ENCODE peak calls at places on chromosomes 5 and 9, in six cellular contexts. X, J, N, M, I and C are unnamed samples.

GRCh38 chr5:14920121-14920520 is 48.5 kb upstream of the ANKH start:
- DNase-seq in M (no peak), X (no peak), I (no peak), N (no peak), J (peak; percentile 48), C (no peak)

GRCh38 chr5:169169786-169170185 is 131.2 kb downstream of the SLIT3 start:
- DNase-seq in N (no peak), X (no peak), I (no peak), J (no peak), M (no peak), C (no peak)

GRCh38 chr5:42791151-42791550 is 20.5 kb downstream of the SELENOP start:
- DNase-seq in N (no peak), X (no peak), M (no peak), I (no peak), J (no peak), C (no peak)

GRCh38 chr9:131976157-131976740 is 103.4 kb downstream of the MED27 start:
- DNase-seq in I (no peak), X (no peak), J (no peak), N (no peak), M (no peak), C (no peak)

GRCh38 chr5:53479656-53480473 is 564 bp upstream of the FST start:
- DNase-seq in X (no peak), N (peak; percentile 7), J (peak; percentile 67), M (no peak), I (no peak), C (no peak)

GRCh38 chr9:129571298-129572051 is 49.4 kb downstream of the C9orf50 start:
- DNase-seq in X (no peak), M (no peak), J (no peak), N (no peak), I (no peak), C (no peak)

GRCh38 chr5:14700478-14701436 is 36.2 kb downstream of the OTULIN start:
- DNase-seq in N (no peak), J (no peak), I (no peak), M (no peak), X (no peak), C (no peak)

GRCh38 chr9:27413507-27414214 is 110.4 kb upstream of the IFNK start:
- DNase-seq in I (no peak), X (no peak), J (no peak), N (no peak), M (no peak), C (no peak)

GRCh38 chr9:14423816-14424261 is 109.9 kb upstream of the NFIB start:
- DNase-seq in X (no peak), M (peak; percentile 12), N (no peak), I (no peak), J (peak; percentile 67), C (no peak)

GRCh38 chr9:120610975-120611689 is 31.2 kb upstream of the CDK5RAP2 start:
- DNase-seq in N (no peak), I (no peak), J (peak; percentile 46), X (no peak), M (no peak), C (no peak)

GRCh38 chr5:123359866-123360569 is 63.2 kb downstream of the CEP120 start:
- DNase-seq in M (no peak), X (no peak), I (no peak), J (no peak), N (no peak), C (no peak)

GRCh38 chr5:17192191-17192590 is 25.2 kb upstream of the BASP1 start:
- DNase-seq in N (no peak), M (no peak), X (no peak), I (no peak), J (no peak), C (no peak)

GRCh38 chr9:133619791-133620190 is 10.6 kb upstream of the FAM163B start:
- DNase-seq in N (peak; percentile 60), J (peak; percentile 7), M (no peak), X (peak; percentile 34), I (no peak), C (no peak)

GRCh38 chr9:25600501-25600900 is 77.7 kb downstream of the TUSC1 start:
- DNase-seq in I (no peak), N (no peak), X (no peak), J (no peak), M (no peak), C (no peak)

GRCh38 chr5:61467766-61468482 is 135.9 kb downstream of the ZSWIM6 start:
- DNase-seq in J (peak; percentile 76), I (no peak), M (no peak), N (no peak), X (no peak), C (no peak)

GRCh38 chr5:176733586-176734262 is 76.6 kb upstream of the UNC5A start:
- DNase-seq in J (no peak), I (no peak), M (no peak), X (no peak), N (no peak), C (no peak)

GRCh38 chr9:14366071-14366470 is 52.1 kb upstream of the NFIB start:
- DNase-seq in N (no peak), X (no peak), I (peak; percentile 81), M (peak; percentile 94), J (peak; percentile 80), C (no peak)